ENCODE peak calls at places on chromosomes 13 and 19, in five cellular contexts. W is tibial nerve, F is AG10803, R is omental fat pad, Y is left lung. T is an unnamed sample.

GRCh38 chr19:5130371-5131030 is 161.6 kb downstream of the KDM4B start:
- DNase-seq in W (no peak), F (no peak), Y (no peak), R (no peak), T (no peak)

GRCh38 chr13:97165527-97166425 is 56.4 kb upstream of the MBNL2 start:
- DNase-seq in R (no peak), Y (no peak), F (no peak), W (no peak), T (no peak)

GRCh38 chr19:20999731-21000352 is 20.6 kb upstream of the ZNF430 start:
- DNase-seq in F (peak), Y (peak), R (peak), W (peak), T (peak)

GRCh38 chr19:4914736-4915501 is 5.6 kb downstream of the UHRF1 start:
- DNase-seq in W (no peak), Y (peak), R (no peak), F (peak), T (no peak)

GRCh38 chr19:32837531-32837930 is 32.0 kb downstream of the SLC7A9 start:
- DNase-seq in F (no peak), R (no peak), Y (no peak), W (no peak), T (no peak)

GRCh38 chr13:112454648-112455334 is 78.6 kb downstream of the SPACA7 start:
- DNase-seq in W (no peak), R (no peak), Y (no peak), F (no peak), T (no peak)

GRCh38 chr13:50085063-50085462 is 69.8 kb downstream of the KCNRG start:
- DNase-seq in Y (no peak), R (no peak), W (no peak), F (no peak), T (no peak)

GRCh38 chr13:45113809-45114208 is 6.5 kb upstream of the GTF2F2 start:
- DNase-seq in W (no peak), F (no peak), R (no peak), Y (no peak), T (no peak)

GRCh38 chr13:30394798-30395191 is 27.5 kb upstream of the UBE2L5 start:
- DNase-seq in W (no peak), Y (no peak), F (no peak), R (no peak), T (no peak)

GRCh38 chr19:39449116-39449797 is 3.9 kb downstream of the SUPT5H start:
- DNase-seq in R (no peak), Y (no peak), W (no peak), F (no peak), T (no peak)

GRCh38 chr19:58562126-58563033 is 4.0 kb upstream of the UBE2M start:
- DNase-seq in Y (peak), F (peak), R (no peak), W (no peak), T (no peak)

GRCh38 chr13:40230833-40231266 is 435.6 kb downstream of the FOXO1 start:
- DNase-seq in Y (no peak), F (no peak), W (no peak), R (no peak), T (no peak)

DNA sequence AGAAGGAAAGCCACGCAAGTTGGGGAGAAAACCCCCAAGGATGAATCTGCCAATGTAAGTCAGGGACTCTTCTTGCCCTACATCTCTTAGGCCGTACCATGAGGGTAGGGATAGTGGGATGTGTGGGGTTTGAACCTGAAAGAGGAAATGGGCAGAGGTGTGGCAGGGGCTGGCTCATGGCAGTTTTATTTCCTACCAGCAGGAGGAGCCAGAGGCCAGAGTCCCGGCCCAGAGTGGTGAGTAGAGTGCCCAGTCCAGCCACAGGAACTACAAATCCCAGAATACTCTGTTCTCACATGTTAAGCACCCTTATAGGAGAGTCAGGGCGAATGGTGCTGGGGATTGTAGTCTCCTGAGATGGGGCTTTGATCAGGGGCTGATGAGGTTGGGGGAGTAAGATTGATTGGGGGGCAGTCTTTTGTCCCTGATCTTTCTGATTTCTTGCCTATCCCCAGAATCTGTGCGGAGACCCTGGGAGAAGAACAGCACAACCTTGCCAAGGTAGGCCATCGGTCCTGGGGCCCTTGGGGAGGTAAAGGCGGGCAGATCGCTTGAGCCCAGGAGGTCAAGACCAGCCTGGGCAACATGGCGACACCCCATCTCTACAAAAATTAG is 16.5 kb downstream of the VASP start:
- DNase-seq in Y (peak), R (no peak), W (no peak), F (peak), T (peak)
- TF ChIP-seq CTCF in Y (peak), R (no peak), W (peak), F (peak), T (peak)

GRCh38 chr19:3653865-3654513 is 27.4 kb upstream of the CACTIN start:
- DNase-seq in W (no peak), Y (no peak), R (no peak), F (no peak), T (no peak)
- TF ChIP-seq CTCF in W (no peak), Y (no peak), R (no peak), F (peak), T (no peak)

GRCh38 chr19:46787331-46788100 is 878 bp downstream of the SLC1A5 start:
- DNase-seq in W (peak), F (peak), Y (peak), R (no peak), T (peak)

GRCh38 chr19:46789371-46789770 is 977 bp upstream of the SLC1A5 start:
- DNase-seq in Y (no peak), R (no peak), W (no peak), F (no peak), T (no peak)

GRCh38 chr19:46788968-46789338 is 559 bp upstream of the SLC1A5 start:
- DNase-seq in Y (no peak), F (no peak), R (no peak), W (no peak), T (no peak)

GRCh38 chr19:46787040-46787330 is 1.4 kb downstream of the SLC1A5 start:
- DNase-seq in Y (no peak), W (no peak), R (no peak), F (no peak), T (no peak)

GRCh38 chr19:46788101-46788967 is at the start of gene SLC1A5:
- DNase-seq in F (peak), Y (peak), W (peak), R (peak), T (peak)
- TF ChIP-seq CTCF in F (no peak), Y (no peak), W (no peak), R (no peak), T (no peak)

GRCh38 chr19:35657904-35658700 is 8.2 kb upstream of the UPK1A start:
- DNase-seq in R (no peak), F (no peak), W (no peak), Y (no peak), T (no peak)
- TF ChIP-seq CTCF in R (no peak), F (peak), W (no peak), Y (no peak), T (no peak)

GRCh38 chr13:23707674-23708073 is 137.5 kb downstream of the TNFRSF19 start:
- DNase-seq in F (peak), Y (no peak), R (no peak), W (no peak), T (no peak)
- TF ChIP-seq CTCF in F (peak), Y (peak), R (no peak), W (no peak), T (no peak)

DNA sequence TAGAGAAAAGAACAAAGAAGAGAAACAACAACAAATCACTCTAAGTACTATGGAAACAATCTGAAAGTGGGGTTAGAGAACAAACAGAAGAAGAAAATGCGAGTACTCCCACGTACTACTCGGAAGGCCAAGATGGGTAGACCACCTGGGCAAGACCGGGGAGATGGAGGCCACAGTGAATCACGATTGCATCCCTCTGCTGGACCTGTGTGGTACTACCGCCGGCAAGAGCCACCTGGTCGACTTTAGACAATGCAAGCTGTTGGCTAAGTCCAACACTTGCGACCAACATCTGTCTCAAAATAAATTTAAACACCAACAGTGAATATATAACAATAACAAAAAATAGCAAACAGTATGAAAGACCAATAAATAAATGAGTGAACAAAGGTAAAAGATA is 45.5 kb upstream of the ZNF91 start:
- DNase-seq in F (no peak), W (no peak), Y (no peak), R (no peak), T (no peak)
- TF ChIP-seq CTCF in F (peak), W (no peak), Y (no peak), R (no peak), T (peak)

GRCh38 chr19:42242071-42242511 is 311 bp downstream of the GSK3A start:
- DNase-seq in W (no peak), Y (no peak), F (peak), R (no peak), T (no peak)

GRCh38 chr19:42239544-42240220 is 2.7 kb downstream of the GSK3A start:
- DNase-seq in Y (no peak), W (no peak), R (no peak), F (no peak), T (no peak)

GRCh38 chr19:42244452-42245220 is 2.2 kb upstream of the GSK3A start:
- DNase-seq in R (peak), F (peak), W (peak), Y (peak), T (peak)

GRCh38 chr19:42241279-42241678 is 1.1 kb downstream of the GSK3A start:
- DNase-seq in R (no peak), Y (no peak), F (no peak), W (no peak), T (no peak)

GRCh38 chr19:42242512-42243409 is at the start of gene GSK3A:
- DNase-seq in Y (peak), W (peak), R (peak), F (peak), T (peak)
- TF ChIP-seq CTCF in Y (no peak), W (no peak), R (no peak), F (no peak), T (no peak)

GRCh38 chr19:17753976-17754375 is 2.7 kb downstream of the FCHO1 start:
- DNase-seq in R (no peak), W (no peak), Y (no peak), F (no peak), T (no peak)

GRCh38 chr19:17751103-17751911 is at the start of gene FCHO1:
- DNase-seq in R (no peak), Y (peak), F (no peak), W (no peak), T (no peak)

GRCh38 chr19:17749912-17750317 is 1.4 kb upstream of the FCHO1 start:
- DNase-seq in W (no peak), F (no peak), R (no peak), Y (no peak), T (no peak)

GRCh38 chr19:17752865-17753639 is 1.8 kb downstream of the FCHO1 start:
- DNase-seq in Y (no peak), F (no peak), R (no peak), W (no peak), T (no peak)

GRCh38 chr19:17751912-17752273 is 616 bp downstream of the FCHO1 start:
- DNase-seq in F (no peak), Y (no peak), R (no peak), W (no peak), T (no peak)
- TF ChIP-seq CTCF in F (no peak), Y (no peak), R (no peak), W (no peak), T (no peak)